ENCODE peak calls at places on chromosomes 3 and 15, in five cellular contexts. One of them, this sample, is unnamed.

GRCh38 chr3:175260145-175260794 is 401.1 kb downstream of the NAALADL2 start:
- DNase-seq in endodermal cell: no peak
- DNase-seq in right atrium auricular region: no peak
- DNase-seq in germinal center: no peak
- DNase-seq in left ventricle myocardium superior: no peak
- DNase-seq in this sample: no peak

GRCh38 chr3:48432411-48433371 is 2.8 kb upstream of the PLXNB1 start:
- DNase-seq in endodermal cell: peak
- DNase-seq in right atrium auricular region: no peak
- DNase-seq in germinal center: no peak
- DNase-seq in left ventricle myocardium superior: no peak
- DNase-seq in this sample: no peak

GRCh38 chr3:188208751-188209433 is 54.9 kb downstream of the LPP start:
- DNase-seq in endodermal cell: no peak
- DNase-seq in right atrium auricular region: no peak
- DNase-seq in germinal center: no peak
- DNase-seq in left ventricle myocardium superior: no peak
- DNase-seq in this sample: no peak

GRCh38 chr3:69419276-69419675 is 33.4 kb upstream of the FRMD4B start:
- DNase-seq in endodermal cell: no peak
- DNase-seq in right atrium auricular region: no peak
- DNase-seq in germinal center: no peak
- DNase-seq in left ventricle myocardium superior: no peak
- DNase-seq in this sample: no peak

GRCh38 chr3:76827647-76828273 is 212.1 kb upstream of the ROBO2 start:
- DNase-seq in endodermal cell: no peak
- DNase-seq in right atrium auricular region: no peak
- DNase-seq in germinal center: no peak
- DNase-seq in left ventricle myocardium superior: no peak
- DNase-seq in this sample: no peak

GRCh38 chr3:114290911-114291901 is 2.6 kb upstream of the TIGIT start:
- DNase-seq in endodermal cell: peak
- DNase-seq in right atrium auricular region: no peak
- DNase-seq in germinal center: peak
- DNase-seq in left ventricle myocardium superior: peak
- DNase-seq in this sample: peak

GRCh38 chr3:123244128-123244527 is 42.4 kb downstream of the SEC22A start:
- DNase-seq in endodermal cell: no peak
- DNase-seq in right atrium auricular region: no peak
- DNase-seq in germinal center: no peak
- DNase-seq in left ventricle myocardium superior: no peak
- DNase-seq in this sample: peak

GRCh38 chr15:45921376-45921775 is 286.5 kb downstream of the SQOR start:
- DNase-seq in endodermal cell: peak
- DNase-seq in right atrium auricular region: no peak
- DNase-seq in germinal center: no peak
- DNase-seq in left ventricle myocardium superior: no peak
- DNase-seq in this sample: no peak

GRCh38 chr3:85342915-85343314 is 384.1 kb downstream of the CADM2 start:
- DNase-seq in endodermal cell: peak
- DNase-seq in right atrium auricular region: no peak
- DNase-seq in germinal center: no peak
- DNase-seq in left ventricle myocardium superior: no peak
- DNase-seq in this sample: no peak

GRCh38 chr15:50819344-50819743 is 53.8 kb upstream of the SPPL2A start:
- DNase-seq in endodermal cell: no peak
- DNase-seq in right atrium auricular region: no peak
- DNase-seq in germinal center: no peak
- DNase-seq in left ventricle myocardium superior: no peak
- DNase-seq in this sample: no peak

GRCh38 chr3:15535757-15536156 is 14.3 kb upstream of the COLQ start:
- DNase-seq in endodermal cell: no peak
- DNase-seq in right atrium auricular region: no peak
- DNase-seq in germinal center: no peak
- DNase-seq in left ventricle myocardium superior: no peak
- DNase-seq in this sample: peak

GRCh38 chr15:90456236-90456635 is 68.2 kb downstream of the IQGAP1 start:
- DNase-seq in endodermal cell: peak
- DNase-seq in right atrium auricular region: no peak
- DNase-seq in germinal center: no peak
- DNase-seq in left ventricle myocardium superior: no peak
- DNase-seq in this sample: no peak

GRCh38 chr3:153757839-153758238 is 363.4 kb upstream of the ARHGEF26 start:
- DNase-seq in endodermal cell: no peak
- DNase-seq in right atrium auricular region: no peak
- DNase-seq in germinal center: no peak
- DNase-seq in left ventricle myocardium superior: no peak
- DNase-seq in this sample: no peak

GRCh38 chr3:9955611-9956352 is 3.6 kb upstream of the PRRT3 start:
- DNase-seq in endodermal cell: no peak
- DNase-seq in right atrium auricular region: no peak
- DNase-seq in germinal center: no peak
- DNase-seq in left ventricle myocardium superior: no peak
- DNase-seq in this sample: no peak

GRCh38 chr3:16066975-16067374 is 107.5 kb upstream of the GALNT15 start:
- DNase-seq in endodermal cell: no peak
- DNase-seq in right atrium auricular region: no peak
- DNase-seq in germinal center: no peak
- DNase-seq in left ventricle myocardium superior: no peak
- DNase-seq in this sample: no peak

GRCh38 chr15:59611277-59612260 is at the start of gene GCNT3:
- DNase-seq in endodermal cell: no peak
- DNase-seq in right atrium auricular region: no peak
- DNase-seq in germinal center: no peak
- DNase-seq in left ventricle myocardium superior: no peak
- DNase-seq in this sample: no peak

GRCh38 chr3:37772773-37773291 is 88.8 kb upstream of the CTDSPL start:
- DNase-seq in endodermal cell: peak
- DNase-seq in right atrium auricular region: no peak
- DNase-seq in germinal center: no peak
- DNase-seq in left ventricle myocardium superior: no peak
- DNase-seq in this sample: no peak

GRCh38 chr3:108838411-108838810 is 15.8 kb downstream of the TRAT1 start:
- DNase-seq in endodermal cell: no peak
- DNase-seq in right atrium auricular region: no peak
- DNase-seq in germinal center: no peak
- DNase-seq in left ventricle myocardium superior: no peak
- DNase-seq in this sample: no peak

GRCh38 chr3:10464068-10464434 is 41.3 kb downstream of the ATP2B2 start:
- DNase-seq in endodermal cell: no peak
- DNase-seq in right atrium auricular region: no peak
- DNase-seq in germinal center: peak
- DNase-seq in left ventricle myocardium superior: no peak
- DNase-seq in this sample: no peak

GRCh38 chr15:38186505-38186904 is 66.1 kb upstream of the SPRED1 start:
- DNase-seq in endodermal cell: no peak
- DNase-seq in right atrium auricular region: no peak
- DNase-seq in germinal center: no peak
- DNase-seq in left ventricle myocardium superior: no peak
- DNase-seq in this sample: no peak

GRCh38 chr3:190059242-190059590 is 61.5 kb downstream of the P3H2 start:
- DNase-seq in endodermal cell: no peak
- DNase-seq in right atrium auricular region: no peak
- DNase-seq in germinal center: no peak
- DNase-seq in left ventricle myocardium superior: no peak
- DNase-seq in this sample: no peak

GRCh38 chr15:45705510-45706473 is 71.0 kb downstream of the SQOR start:
- DNase-seq in endodermal cell: peak
- DNase-seq in right atrium auricular region: peak
- DNase-seq in germinal center: peak
- DNase-seq in left ventricle myocardium superior: peak
- DNase-seq in this sample: peak

GRCh38 chr3:34569437-34569836 is 771.0 kb downstream of the PDCD6IP start:
- DNase-seq in endodermal cell: no peak
- DNase-seq in right atrium auricular region: no peak
- DNase-seq in germinal center: no peak
- DNase-seq in left ventricle myocardium superior: no peak
- DNase-seq in this sample: no peak

GRCh38 chr3:162082516-162082915 is 585.9 kb downstream of the OTOL1 start:
- DNase-seq in endodermal cell: no peak
- DNase-seq in right atrium auricular region: no peak
- DNase-seq in germinal center: no peak
- DNase-seq in left ventricle myocardium superior: no peak
- DNase-seq in this sample: no peak

GRCh38 chr3:9070961-9071360 is 107.7 kb upstream of the RAD18 start:
- DNase-seq in endodermal cell: no peak
- DNase-seq in right atrium auricular region: no peak
- DNase-seq in germinal center: no peak
- DNase-seq in left ventricle myocardium superior: no peak
- DNase-seq in this sample: no peak

GRCh38 chr3:151219056-151219455 is 16.0 kb upstream of the GPR171 start:
- DNase-seq in endodermal cell: no peak
- DNase-seq in right atrium auricular region: no peak
- DNase-seq in germinal center: no peak
- DNase-seq in left ventricle myocardium superior: no peak
- DNase-seq in this sample: no peak

GRCh38 chr15:99410477-99410876 is 155.3 kb upstream of the MEF2A start:
- DNase-seq in endodermal cell: no peak
- DNase-seq in right atrium auricular region: no peak
- DNase-seq in germinal center: no peak
- DNase-seq in left ventricle myocardium superior: no peak
- DNase-seq in this sample: no peak

GRCh38 chr15:32730677-32731654 is 13.2 kb downstream of the GREM1 start:
- DNase-seq in endodermal cell: peak
- DNase-seq in right atrium auricular region: no peak
- DNase-seq in germinal center: no peak
- DNase-seq in left ventricle myocardium superior: peak
- DNase-seq in this sample: no peak

GRCh38 chr3:172280406-172281051 is 167.7 kb downstream of the GHSR start:
- DNase-seq in endodermal cell: no peak
- DNase-seq in right atrium auricular region: no peak
- DNase-seq in germinal center: no peak
- DNase-seq in left ventricle myocardium superior: no peak
- DNase-seq in this sample: no peak

GRCh38 chr15:40953713-40954074 is 423 bp downstream of the CHAC1 start:
- DNase-seq in endodermal cell: no peak
- DNase-seq in right atrium auricular region: no peak
- DNase-seq in germinal center: no peak
- DNase-seq in left ventricle myocardium superior: no peak
- DNase-seq in this sample: no peak

GRCh38 chr15:59011262-59011947 is 23.9 kb downstream of the RNF111 start:
- DNase-seq in endodermal cell: no peak
- DNase-seq in right atrium auricular region: no peak
- DNase-seq in germinal center: no peak
- DNase-seq in left ventricle myocardium superior: no peak
- DNase-seq in this sample: no peak

GRCh38 chr15:98798375-98798893 is 150.1 kb downstream of the IGF1R start:
- DNase-seq in endodermal cell: peak
- DNase-seq in right atrium auricular region: no peak
- DNase-seq in germinal center: no peak
- DNase-seq in left ventricle myocardium superior: no peak
- DNase-seq in this sample: no peak

GRCh38 chr3:119580148-119580760 is 962 bp downstream of the ADPRH start:
- DNase-seq in endodermal cell: peak
- DNase-seq in right atrium auricular region: peak
- DNase-seq in germinal center: peak
- DNase-seq in left ventricle myocardium superior: peak
- DNase-seq in this sample: no peak

This sample was measured in DND-41.